ENCODE peak calls at places on chromosomes 16 and 17, in eight cellular contexts. One of them, this sample, is unnamed.

GRCh38 chr17:22441776-22442175 is 749.5 kb downstream of the KCNJ18 start:
- DNase-seq in K562: no peak
- DNase-seq in cardiac fibroblast: no peak
- DNase-seq in A549: no peak
- DNase-seq in right lobe of liver: no peak
- DNase-seq in colonic mucosa: no peak
- DNase-seq in heart left ventricle: no peak
- DNase-seq in foreskin fibroblast: no peak
- DNase-seq in this sample: no peak

GRCh38 chr17:17837380-17837821 is 615 bp upstream of the SREBF1 start:
- DNase-seq in A549: peak; percentile 80
- DNase-seq in heart left ventricle: peak; percentile 79
- DNase-seq in colonic mucosa: peak; percentile 66
- DNase-seq in foreskin fibroblast: peak; percentile 92
- DNase-seq in K562: peak; percentile 70
- DNase-seq in right lobe of liver: peak; percentile 34
- DNase-seq in cardiac fibroblast: peak; percentile 91
- DNase-seq in this sample: no peak

GRCh38 chr17:78736526-78737079 is 45.5 kb downstream of the CYTH1 start:
- DNase-seq in A549: peak; percentile 89
- DNase-seq in right lobe of liver: peak; percentile 61
- DNase-seq in heart left ventricle: peak; percentile 84
- DNase-seq in cardiac fibroblast: no peak
- DNase-seq in foreskin fibroblast: no peak
- DNase-seq in colonic mucosa: peak; percentile 94
- DNase-seq in K562: peak; percentile 71
- DNase-seq in this sample: peak; percentile 93

GRCh38 chr16:84963046-84963445 is 48.3 kb downstream of the ZDHHC7 start:
- DNase-seq in A549: no peak
- DNase-seq in right lobe of liver: no peak
- DNase-seq in foreskin fibroblast: no peak
- DNase-seq in heart left ventricle: no peak
- DNase-seq in K562: no peak
- DNase-seq in colonic mucosa: no peak
- DNase-seq in cardiac fibroblast: no peak
- DNase-seq in this sample: no peak

GRCh38 chr17:34245496-34245895 is 9.6 kb upstream of the CCL2 start:
- DNase-seq in colonic mucosa: no peak
- DNase-seq in A549: no peak
- DNase-seq in K562: no peak
- DNase-seq in cardiac fibroblast: no peak
- DNase-seq in foreskin fibroblast: no peak
- DNase-seq in right lobe of liver: no peak
- DNase-seq in heart left ventricle: no peak
- DNase-seq in this sample: no peak

GRCh38 chr17:61076649-61077048 is 323.0 kb upstream of the TBX2 start:
- DNase-seq in colonic mucosa: no peak
- DNase-seq in right lobe of liver: no peak
- DNase-seq in K562: no peak
- DNase-seq in A549: no peak
- DNase-seq in cardiac fibroblast: peak; percentile 60
- DNase-seq in heart left ventricle: no peak
- DNase-seq in foreskin fibroblast: peak; percentile 45
- DNase-seq in this sample: no peak

GRCh38 chr16:53768167-53768566 is 64.2 kb downstream of the FTO start:
- DNase-seq in right lobe of liver: no peak
- DNase-seq in colonic mucosa: no peak
- DNase-seq in K562: no peak
- DNase-seq in A549: no peak
- DNase-seq in heart left ventricle: no peak
- DNase-seq in foreskin fibroblast: peak; percentile 35
- DNase-seq in cardiac fibroblast: peak; percentile 66
- DNase-seq in this sample: no peak

GRCh38 chr17:8574687-8575086 is 55.8 kb downstream of the MYH10 start:
- DNase-seq in cardiac fibroblast: peak; percentile 42
- DNase-seq in colonic mucosa: no peak
- DNase-seq in heart left ventricle: peak; percentile 29
- DNase-seq in K562: peak; percentile 7
- DNase-seq in right lobe of liver: no peak
- DNase-seq in foreskin fibroblast: no peak
- DNase-seq in A549: no peak
- DNase-seq in this sample: no peak

GRCh38 chr17:78538033-78538776 is 39.0 kb downstream of the DNAH17 start:
- DNase-seq in A549: no peak
- DNase-seq in right lobe of liver: no peak
- DNase-seq in colonic mucosa: no peak
- DNase-seq in cardiac fibroblast: peak; percentile 65
- DNase-seq in K562: no peak
- DNase-seq in foreskin fibroblast: no peak
- DNase-seq in heart left ventricle: no peak
- DNase-seq in this sample: peak; percentile 42

GRCh38 chr16:90057738-90058173 is 19.4 kb downstream of the PRDM7 start:
- DNase-seq in foreskin fibroblast: peak; percentile 65
- DNase-seq in K562: peak; percentile 71
- DNase-seq in A549: no peak
- DNase-seq in right lobe of liver: no peak
- DNase-seq in colonic mucosa: no peak
- DNase-seq in cardiac fibroblast: peak; percentile 82
- DNase-seq in heart left ventricle: no peak
- DNase-seq in this sample: peak; percentile 48

GRCh38 chr17:57948169-57948554 is 7.0 kb downstream of the CUEDC1 start:
- DNase-seq in K562: no peak
- DNase-seq in right lobe of liver: no peak
- DNase-seq in A549: no peak
- DNase-seq in cardiac fibroblast: no peak
- DNase-seq in colonic mucosa: no peak
- DNase-seq in foreskin fibroblast: no peak
- DNase-seq in heart left ventricle: no peak
- DNase-seq in this sample: no peak

GRCh38 chr16:3578610-3579551 is 1.7 kb upstream of the NLRC3 start:
- DNase-seq in K562: no peak
- DNase-seq in cardiac fibroblast: no peak
- DNase-seq in A549: no peak
- DNase-seq in foreskin fibroblast: peak; percentile 11
- DNase-seq in colonic mucosa: no peak
- DNase-seq in heart left ventricle: no peak
- DNase-seq in right lobe of liver: no peak
- DNase-seq in this sample: peak; percentile 92

GRCh38 chr16:86882586-86883280 is 304.4 kb downstream of the FOXL1 start:
- DNase-seq in cardiac fibroblast: peak; percentile 68
- DNase-seq in right lobe of liver: no peak
- DNase-seq in colonic mucosa: no peak
- DNase-seq in A549: no peak
- DNase-seq in K562: no peak
- DNase-seq in foreskin fibroblast: peak; percentile 93
- DNase-seq in heart left ventricle: peak; percentile 82
- DNase-seq in this sample: no peak

GRCh38 chr17:17035920-17036319 is 6.3 kb upstream of the MPRIP start:
- DNase-seq in foreskin fibroblast: no peak
- DNase-seq in K562: no peak
- DNase-seq in heart left ventricle: no peak
- DNase-seq in colonic mucosa: no peak
- DNase-seq in right lobe of liver: no peak
- DNase-seq in cardiac fibroblast: no peak
- DNase-seq in A549: no peak
- DNase-seq in this sample: no peak

GRCh38 chr16:29852654-29853053 is 10.4 kb downstream of the CDIPT start:
- DNase-seq in cardiac fibroblast: peak; percentile 79
- DNase-seq in colonic mucosa: no peak
- DNase-seq in right lobe of liver: no peak
- DNase-seq in A549: no peak
- DNase-seq in heart left ventricle: peak; percentile 47
- DNase-seq in foreskin fibroblast: peak; percentile 88
- DNase-seq in K562: no peak
- DNase-seq in this sample: no peak

GRCh38 chr16:71722801-71723536 is 1.5 kb downstream of the PHLPP2 start:
- DNase-seq in colonic mucosa: peak; percentile 84
- DNase-seq in right lobe of liver: peak; percentile 83
- DNase-seq in K562: peak; percentile 59
- DNase-seq in heart left ventricle: peak; percentile 69
- DNase-seq in A549: peak; percentile 77
- DNase-seq in foreskin fibroblast: peak; percentile 87
- DNase-seq in cardiac fibroblast: peak; percentile 61
- DNase-seq in this sample: peak; percentile 61

GRCh38 chr17:31753011-31753410 is 106.0 kb downstream of the COPRS start:
- DNase-seq in K562: no peak
- DNase-seq in A549: no peak
- DNase-seq in right lobe of liver: no peak
- DNase-seq in colonic mucosa: peak; percentile 38
- DNase-seq in heart left ventricle: no peak
- DNase-seq in cardiac fibroblast: no peak
- DNase-seq in foreskin fibroblast: no peak
- DNase-seq in this sample: no peak

GRCh38 chr16:66898933-66899309 is 18.6 kb downstream of the PDP2 start:
- DNase-seq in A549: no peak
- DNase-seq in foreskin fibroblast: no peak
- DNase-seq in right lobe of liver: no peak
- DNase-seq in heart left ventricle: no peak
- DNase-seq in cardiac fibroblast: no peak
- DNase-seq in colonic mucosa: no peak
- DNase-seq in K562: no peak
- DNase-seq in this sample: no peak

GRCh38 chr17:45334231-45334630 is 17.4 kb upstream of the MAP3K14 start:
- DNase-seq in K562: no peak
- DNase-seq in A549: no peak
- DNase-seq in colonic mucosa: no peak
- DNase-seq in right lobe of liver: no peak
- DNase-seq in heart left ventricle: no peak
- DNase-seq in foreskin fibroblast: no peak
- DNase-seq in cardiac fibroblast: no peak
- DNase-seq in this sample: peak; percentile 61

DNA sequence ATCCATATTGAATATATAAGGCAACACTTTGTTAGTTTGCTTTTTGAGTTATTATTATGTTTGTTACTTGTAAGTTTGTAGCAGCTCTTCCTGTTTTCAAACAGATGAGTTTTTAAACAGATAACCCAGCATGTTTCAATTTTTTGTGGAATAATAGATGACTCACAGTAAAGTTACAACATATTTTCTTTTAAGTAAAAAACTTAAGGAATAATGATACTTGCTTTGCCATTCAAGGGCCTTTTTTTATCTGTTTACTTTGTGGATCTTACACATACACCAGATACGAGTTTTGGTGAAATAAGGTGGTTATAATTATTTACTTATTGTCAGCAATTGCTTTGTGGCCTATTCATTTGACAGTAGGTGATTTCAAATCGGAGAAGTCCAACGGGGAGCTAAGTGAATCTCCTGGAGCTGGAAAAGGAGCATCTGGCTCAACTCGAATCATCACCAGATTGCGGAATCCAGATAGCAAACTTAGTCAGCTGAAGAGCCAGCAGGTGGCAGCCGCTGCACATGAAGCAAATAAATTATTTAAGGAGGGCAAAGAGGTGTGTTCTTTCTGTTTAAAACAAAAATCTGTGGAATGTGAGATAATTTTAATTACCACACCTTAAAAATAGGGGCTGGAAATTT is 66.3 kb downstream of the BPTF start:
- DNase-seq in cardiac fibroblast: peak; percentile 79
- DNase-seq in right lobe of liver: peak; percentile 30
- DNase-seq in colonic mucosa: no peak
- DNase-seq in foreskin fibroblast: peak; percentile 78
- DNase-seq in K562: peak; percentile 25
- DNase-seq in heart left ventricle: no peak
- DNase-seq in A549: peak; percentile 36
- DNase-seq in this sample: no peak
- TF ChIP-seq CTCF in cardiac fibroblast: peak; percentile 42
- TF ChIP-seq CTCF in right lobe of liver: peak; percentile 28
- TF ChIP-seq CTCF in colonic mucosa: no peak
- TF ChIP-seq CTCF in foreskin fibroblast: peak; percentile 23
- TF ChIP-seq CTCF in K562: peak; percentile 22
- TF ChIP-seq CTCF in heart left ventricle: no peak
- TF ChIP-seq CTCF in A549: peak; percentile 76
- TF ChIP-seq CTCF in this sample: no peak

GRCh38 chr17:39573447-39574298 is 34.0 kb downstream of the NEUROD2 start:
- DNase-seq in cardiac fibroblast: peak; percentile 63
- DNase-seq in K562: peak; percentile 52
- DNase-seq in A549: peak; percentile 95
- DNase-seq in colonic mucosa: peak; percentile 64
- DNase-seq in right lobe of liver: peak; percentile 72
- DNase-seq in foreskin fibroblast: peak; percentile 88
- DNase-seq in heart left ventricle: peak; percentile 81
- DNase-seq in this sample: peak; percentile 45
- H3K4me3 ChIP-seq in cardiac fibroblast: peak overlapping the region; percentile 65
- H3K4me3 ChIP-seq in K562: peak overlapping the region; percentile 36
- H3K4me3 ChIP-seq in A549: peak overlapping the region; percentile 57
- H3K4me3 ChIP-seq in colonic mucosa: peak overlapping the region; percentile 58
- H3K4me3 ChIP-seq in right lobe of liver: peak overlapping the region; percentile 67
- H3K4me3 ChIP-seq in foreskin fibroblast: peak overlapping the region; percentile 58
- H3K4me3 ChIP-seq in heart left ventricle: peak overlapping the region; percentile 76
- H3K4me3 ChIP-seq in this sample: peak overlapping the region; percentile 52

GRCh38 chr16:13453325-13453724 is 466.6 kb upstream of the ERCC4 start:
- DNase-seq in heart left ventricle: no peak
- DNase-seq in cardiac fibroblast: no peak
- DNase-seq in K562: no peak
- DNase-seq in right lobe of liver: no peak
- DNase-seq in A549: no peak
- DNase-seq in colonic mucosa: no peak
- DNase-seq in foreskin fibroblast: peak; percentile 72
- DNase-seq in this sample: peak; percentile 43

GRCh38 chr16:13448346-13448745 is 471.6 kb upstream of the ERCC4 start:
- DNase-seq in K562: no peak
- DNase-seq in right lobe of liver: no peak
- DNase-seq in heart left ventricle: no peak
- DNase-seq in colonic mucosa: no peak
- DNase-seq in foreskin fibroblast: no peak
- DNase-seq in A549: no peak
- DNase-seq in cardiac fibroblast: no peak
- DNase-seq in this sample: no peak

DNA sequence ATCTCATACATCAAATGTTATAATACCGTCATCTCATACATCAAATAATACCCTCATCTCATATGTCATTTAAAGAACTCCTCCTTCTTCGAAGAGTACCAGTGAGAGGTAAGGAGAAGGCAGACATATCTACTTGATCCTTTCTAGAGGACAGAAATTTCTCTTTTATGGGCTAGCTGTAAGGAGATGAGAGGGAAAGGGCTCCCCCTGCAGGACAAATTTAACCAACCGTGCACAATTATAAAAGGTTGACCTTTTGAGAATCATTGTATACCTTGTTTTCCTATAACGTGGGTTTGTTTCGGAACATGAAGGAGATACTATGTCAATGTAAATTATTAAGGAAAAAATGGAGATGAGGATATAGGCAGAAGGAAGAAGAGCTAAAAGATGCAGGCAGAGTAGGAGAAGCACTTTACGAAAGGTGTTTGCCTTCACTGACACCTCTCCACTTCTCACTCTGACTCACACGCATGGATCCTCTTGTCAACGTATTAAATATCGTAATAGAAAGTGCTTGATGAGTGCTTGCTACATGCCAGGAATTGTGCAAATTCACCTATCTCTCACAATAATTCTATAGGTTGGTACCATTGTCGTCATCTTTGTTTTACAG is 465.9 kb upstream of the ERCC4 start:
- DNase-seq in foreskin fibroblast: peak; percentile 76
- DNase-seq in heart left ventricle: no peak
- DNase-seq in right lobe of liver: no peak
- DNase-seq in K562: peak; percentile 50
- DNase-seq in colonic mucosa: peak; percentile 20
- DNase-seq in A549: peak; percentile 14
- DNase-seq in cardiac fibroblast: peak; percentile 10
- DNase-seq in this sample: peak; percentile 63
- TF ChIP-seq CTCF in foreskin fibroblast: peak; percentile 53
- TF ChIP-seq CTCF in heart left ventricle: peak; percentile 33
- TF ChIP-seq CTCF in right lobe of liver: peak; percentile 47
- TF ChIP-seq CTCF in K562: peak; percentile 72
- TF ChIP-seq CTCF in colonic mucosa: peak; percentile 15
- TF ChIP-seq CTCF in A549: peak; percentile 56
- TF ChIP-seq CTCF in cardiac fibroblast: no peak
- TF ChIP-seq CTCF in this sample: peak; percentile 49

GRCh38 chr17:43530303-43531081 is 15.6 kb downstream of the ETV4 start:
- DNase-seq in right lobe of liver: peak; percentile 29
- DNase-seq in heart left ventricle: peak; percentile 87
- DNase-seq in K562: peak; percentile 89
- DNase-seq in foreskin fibroblast: peak; percentile 97
- DNase-seq in A549: no peak
- DNase-seq in cardiac fibroblast: peak; percentile 84
- DNase-seq in colonic mucosa: no peak
- DNase-seq in this sample: no peak
- H3K4me3 ChIP-seq in right lobe of liver: no peak overlapping the region
- H3K4me3 ChIP-seq in heart left ventricle: peak overlapping the region; percentile 16
- H3K4me3 ChIP-seq in K562: no peak overlapping the region
- H3K4me3 ChIP-seq in foreskin fibroblast: no peak overlapping the region
- H3K4me3 ChIP-seq in A549: no peak overlapping the region
- H3K4me3 ChIP-seq in cardiac fibroblast: peak overlapping the region; percentile 22
- H3K4me3 ChIP-seq in colonic mucosa: no peak overlapping the region
- H3K4me3 ChIP-seq in this sample: no peak overlapping the region

This sample was measured in GM12865.